ENCODE peak calls at places on chromosomes 4 and X, in six cellular contexts. Z, R, G, U, O and L are unnamed samples.

GRCh38 chr4:86939737-86940141 is 4.9 kb downstream of the AFF1 start:
- DNase-seq in Z (no peak), R (no peak), G (no peak), U (no peak), O (peak), L (no peak)

GRCh38 chr4:1470393-1470670 is 64.1 kb upstream of the NKX1-1 start:
- DNase-seq in Z (no peak), R (no peak), G (no peak), U (no peak), O (no peak), L (no peak)

GRCh38 chrX:145735036-145735435 is 82.6 kb upstream of the SLITRK2 start:
- DNase-seq in Z (no peak), R (no peak), G (no peak), U (no peak), O (no peak), L (no peak)

GRCh38 chrX:74262472-74263209 is 41.3 kb upstream of the ZCCHC13 start:
- DNase-seq in Z (no peak), R (no peak), G (no peak), U (no peak), O (no peak), L (no peak)

GRCh38 chr4:80678413-80678812 is 342.9 kb downstream of the CFAP299 start:
- DNase-seq in Z (no peak), R (no peak), G (no peak), U (no peak), O (no peak), L (no peak)

GRCh38 chrX:9278475-9279270 is 186.2 kb upstream of the TBL1X start:
- DNase-seq in Z (peak), R (no peak), G (no peak), U (no peak), O (no peak), L (no peak)

GRCh38 chr4:83074086-83074704 is 39.2 kb downstream of the COPS4 start:
- DNase-seq in Z (peak), R (no peak), G (peak), U (no peak), O (no peak), L (peak)

GRCh38 chr4:114867291-114867690 is 246.1 kb downstream of the NDST4 start:
- DNase-seq in Z (no peak), R (no peak), G (no peak), U (no peak), O (no peak), L (no peak)

GRCh38 chrX:46433892-46434291 is 111.3 kb downstream of the ZNF674 start:
- DNase-seq in Z (peak), R (no peak), G (no peak), U (no peak), O (no peak), L (no peak)

GRCh38 chr4:117491531-117491930 is 406.2 kb upstream of the TRAM1L1 start:
- DNase-seq in Z (no peak), R (no peak), G (no peak), U (no peak), O (no peak), L (no peak)

GRCh38 chrX:16619024-16619423 is 30.9 kb upstream of the S100G start:
- DNase-seq in Z (no peak), R (no peak), G (no peak), U (no peak), O (no peak), L (no peak)

GRCh38 chrX:100745806-100746537 is 14.1 kb upstream of the SYTL4 start:
- DNase-seq in Z (no peak), R (peak), G (peak), U (no peak), O (no peak), L (no peak)

GRCh38 chrX:101385795-101386541 is at the start of gene BTK:
- DNase-seq in Z (no peak), R (no peak), G (no peak), U (no peak), O (no peak), L (no peak)

DNA sequence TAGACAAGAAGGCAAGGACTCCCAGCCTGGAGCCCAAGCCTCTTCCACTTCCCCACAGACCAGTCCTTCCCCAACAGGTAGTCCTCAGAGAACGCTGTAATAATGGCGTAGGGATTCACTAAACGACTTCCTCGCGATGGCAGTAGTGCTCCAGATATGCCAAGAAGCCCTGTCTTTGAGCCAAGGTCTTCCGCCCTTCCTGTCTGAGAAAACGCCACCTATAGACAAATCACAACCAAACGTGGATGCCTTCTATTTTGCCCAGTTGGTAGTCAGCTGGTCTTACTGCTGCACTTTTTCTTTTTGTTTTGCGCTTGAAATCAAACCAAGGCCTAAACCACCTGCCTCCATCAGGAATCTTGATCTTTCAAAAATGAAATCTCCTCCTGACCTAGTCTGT is 203.3 kb downstream of the OR13H1 start:
- DNase-seq in Z (peak), R (peak), G (no peak), U (no peak), O (no peak), L (no peak)
- TF ChIP-seq CTCF in Z (peak), R (no peak), G (peak), U (no peak), O (peak), L (peak)

GRCh38 chr4:139301143-139301820 is at the start of gene NAA15:
- DNase-seq in Z (peak), R (peak), G (peak), U (peak), O (peak), L (peak)
- TF ChIP-seq POLR2A in Z (peak), R (peak), G (peak), U (peak), O (peak), L (peak)

GRCh38 chr4:2797188-2797544 is 4.3 kb downstream of the SH3BP2 start:
- DNase-seq in Z (no peak), R (no peak), G (no peak), U (no peak), O (no peak), L (peak)

GRCh38 chr4:2794707-2795557 is 2.0 kb downstream of the SH3BP2 start:
- DNase-seq in Z (peak), R (no peak), G (peak), U (peak), O (no peak), L (peak)

GRCh38 chr4:2795558-2796260 is 2.8 kb downstream of the SH3BP2 start:
- DNase-seq in Z (no peak), R (peak), G (no peak), U (peak), O (no peak), L (no peak)

GRCh38 chr4:2797545-2798305 is 4.8 kb downstream of the SH3BP2 start:
- DNase-seq in Z (no peak), R (peak), G (no peak), U (peak), O (no peak), L (peak)

GRCh38 chr4:2796261-2797187 is 3.6 kb downstream of the SH3BP2 start:
- DNase-seq in Z (peak), R (peak), G (no peak), U (peak), O (no peak), L (peak)
- TF ChIP-seq CTCF in Z (no peak), R (no peak), G (no peak), U (no peak), O (no peak), L (peak)

GRCh38 chr4:6714954-6715353 is 1.0 kb upstream of the BLOC1S4 start:
- DNase-seq in Z (no peak), R (no peak), G (no peak), U (no peak), O (no peak), L (no peak)

GRCh38 chr4:6715704-6716017 is 313 bp upstream of the BLOC1S4 start:
- DNase-seq in Z (no peak), R (no peak), G (no peak), U (no peak), O (no peak), L (no peak)

GRCh38 chr4:6718932-6719610 is 3.1 kb downstream of the BLOC1S4 start:
- DNase-seq in Z (no peak), R (no peak), G (no peak), U (no peak), O (no peak), L (no peak)

GRCh38 chr4:6716958-6717655 is 1.1 kb downstream of the BLOC1S4 start:
- DNase-seq in Z (peak), R (no peak), G (no peak), U (no peak), O (no peak), L (no peak)

GRCh38 chr4:6716018-6716911 is at the start of gene BLOC1S4:
- DNase-seq in Z (peak), R (peak), G (peak), U (peak), O (peak), L (peak)
- TF ChIP-seq POLR2A in Z (peak), R (peak), G (peak), U (peak), O (peak), L (peak)

GRCh38 chr4:89949782-89950387 is 55.2 kb downstream of the MMRN1 start:
- DNase-seq in Z (no peak), R (no peak), G (no peak), U (no peak), O (no peak), L (no peak)
- TF ChIP-seq CTCF in Z (no peak), R (no peak), G (no peak), U (peak), O (peak), L (no peak)

GRCh38 chrX:133290076-133290475 is 71.9 kb upstream of the TFDP3 start:
- DNase-seq in Z (peak), R (no peak), G (no peak), U (no peak), O (no peak), L (no peak)

GRCh38 chrX:133287860-133288259 is 69.7 kb upstream of the TFDP3 start:
- DNase-seq in Z (no peak), R (no peak), G (no peak), U (no peak), O (no peak), L (no peak)
- TF ChIP-seq POLR2A in Z (no peak), R (no peak), G (no peak), U (no peak), O (no peak), L (no peak)

DNA sequence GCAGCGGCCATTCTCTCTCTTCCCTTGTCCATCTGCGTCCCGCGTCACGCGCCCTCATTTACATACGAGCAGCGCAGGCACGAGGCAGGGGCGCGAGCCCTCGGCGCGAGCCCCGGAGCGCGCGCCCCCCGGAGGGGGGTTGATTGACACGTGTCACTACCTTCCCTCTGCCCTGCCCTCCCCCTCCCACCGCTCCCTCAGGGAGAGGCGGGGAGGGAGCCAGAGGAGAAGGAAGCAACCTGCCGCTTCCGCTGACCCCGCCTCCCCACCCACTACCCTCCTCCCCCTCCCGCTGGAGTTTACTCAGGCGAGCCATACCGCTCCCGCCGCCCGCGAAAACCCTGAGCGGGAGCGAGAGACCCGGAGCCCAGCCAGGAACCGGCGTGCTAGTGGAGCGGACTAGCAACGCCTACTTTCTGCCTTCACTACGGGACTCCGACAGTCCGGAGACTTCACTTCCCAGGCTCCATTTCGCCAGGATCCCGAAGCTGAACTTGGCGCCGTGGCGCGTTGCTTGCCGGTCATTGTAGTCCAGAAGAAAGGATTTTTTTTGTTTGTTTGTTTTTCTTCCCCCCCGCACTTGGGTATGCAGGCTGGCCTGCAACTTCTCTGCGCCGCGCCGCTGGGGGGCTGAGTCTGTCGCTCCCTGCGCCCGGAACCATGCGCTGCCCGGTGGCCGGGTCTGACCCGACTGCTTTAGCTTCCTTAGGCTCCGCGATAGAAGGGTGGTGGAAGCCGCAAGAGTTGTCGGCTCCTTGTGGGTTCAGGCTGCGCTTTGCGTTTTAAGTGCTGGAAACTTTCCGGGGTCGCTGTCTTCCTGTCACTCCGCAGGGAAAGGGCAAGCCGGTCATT is at the start of gene LCORL:
- DNase-seq in Z (peak), R (peak), G (peak), U (peak), O (peak), L (peak)
- TF ChIP-seq CTCF in Z (no peak), R (no peak), G (no peak), U (no peak), O (no peak), L (no peak)